ENCODE peak calls at places on chromosomes 1 and 21, in six cellular contexts. J is left ventricle myocardium inferior, D is sigmoid colon, W is nephron progenitor cell, M is fibroblast of lung, U is omental fat pad. I is an unnamed sample.

GRCh38 chr1:64936958-64937357 is 29.4 kb downstream of the JAK1 start:
- DNase-seq in J (no peak), D (no peak), W (no peak), M (peak; percentile 36), U (no peak), I (no peak)

GRCh38 chr1:79040424-79041089 is 34.0 kb upstream of the ADGRL4 start:
- DNase-seq in J (no peak), D (no peak), W (no peak), M (peak; percentile 30), U (no peak), I (no peak)

GRCh38 chr1:176897350-176898236 is 266.9 kb downstream of the ASTN1 start:
- DNase-seq in J (peak; percentile 49), D (no peak), W (peak; percentile 91), M (peak; percentile 68), U (peak; percentile 80), I (peak; percentile 89)

GRCh38 chr21:27581168-27581567 is 614.3 kb upstream of the ADAMTS5 start:
- DNase-seq in J (no peak), D (no peak), W (no peak), M (no peak), U (no peak), I (no peak)

GRCh38 chr1:228735871-228736586 is 750 bp downstream of the RHOU start:
- DNase-seq in J (peak; percentile 37), D (peak; percentile 82), W (peak; percentile 49), M (peak; percentile 32), U (no peak), I (peak; percentile 29)

GRCh38 chr1:33237579-33237978 is 18.7 kb upstream of the ZNF362 start:
- DNase-seq in J (no peak), D (no peak), W (no peak), M (no peak), U (no peak), I (no peak)

GRCh38 chr1:215526147-215526845 is 40.8 kb upstream of the KCTD3 start:
- DNase-seq in J (no peak), D (no peak), W (no peak), M (peak; percentile 75), U (no peak), I (no peak)

GRCh38 chr1:7418442-7419080 is 352.5 kb upstream of the VAMP3 start:
- DNase-seq in J (no peak), D (peak; percentile 47), W (no peak), M (no peak), U (peak; percentile 12), I (no peak)

GRCh38 chr21:18191139-18191538 is 53.5 kb upstream of the CHODL start:
- DNase-seq in J (no peak), D (no peak), W (no peak), M (no peak), U (no peak), I (no peak)

GRCh38 chr1:117092594-117092993 is 29.0 kb downstream of the TRIM45 start:
- DNase-seq in J (no peak), D (no peak), W (no peak), M (no peak), U (no peak), I (no peak)

GRCh38 chr1:36964830-36965229 is 69.5 kb downstream of the GRIK3 start:
- DNase-seq in J (no peak), D (no peak), W (no peak), M (no peak), U (no peak), I (no peak)

GRCh38 chr1:113872219-113872934 is 865 bp upstream of the PTPN22 start:
- DNase-seq in J (no peak), D (no peak), W (no peak), M (no peak), U (no peak), I (no peak)

GRCh38 chr1:113950908-113951307 is 21.8 kb downstream of the HIPK1 start:
- DNase-seq in J (no peak), D (no peak), W (no peak), M (no peak), U (no peak), I (no peak)

GRCh38 chr1:2130871-2131289 is 63.7 kb downstream of the FAAP20 start:
- DNase-seq in J (peak; percentile 9), D (no peak), W (no peak), M (no peak), U (no peak), I (no peak)
- TF ChIP-seq CTCF in J (no peak), D (no peak), W (no peak), M (no peak), U (no peak), I (no peak)

DNA sequence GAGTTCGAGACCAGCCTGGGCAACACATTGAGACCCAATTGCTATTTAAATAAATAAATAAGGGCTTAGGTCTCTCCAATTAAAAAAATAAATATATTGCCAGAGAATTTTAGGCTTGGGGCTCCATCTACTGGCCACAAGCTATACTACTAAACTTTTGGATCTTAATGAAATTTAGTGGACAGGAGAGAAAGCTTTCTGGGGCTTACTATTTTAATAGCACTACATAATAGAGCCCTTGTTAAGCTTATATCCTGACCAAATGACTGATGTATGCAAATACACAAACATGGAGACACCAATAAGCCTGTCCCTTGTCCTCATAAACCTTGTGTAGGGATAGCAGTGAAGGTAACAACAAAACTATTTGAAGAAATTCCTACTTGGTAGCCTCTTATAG is 18.4 kb downstream of the CCT3 start:
- DNase-seq in J (no peak), D (no peak), W (no peak), M (peak; percentile 58), U (no peak), I (no peak)
- TF ChIP-seq CTCF in J (peak; percentile 57), D (peak; percentile 10), W (peak; percentile 51), M (peak; percentile 61), U (no peak), I (peak; percentile 74)

DNA sequence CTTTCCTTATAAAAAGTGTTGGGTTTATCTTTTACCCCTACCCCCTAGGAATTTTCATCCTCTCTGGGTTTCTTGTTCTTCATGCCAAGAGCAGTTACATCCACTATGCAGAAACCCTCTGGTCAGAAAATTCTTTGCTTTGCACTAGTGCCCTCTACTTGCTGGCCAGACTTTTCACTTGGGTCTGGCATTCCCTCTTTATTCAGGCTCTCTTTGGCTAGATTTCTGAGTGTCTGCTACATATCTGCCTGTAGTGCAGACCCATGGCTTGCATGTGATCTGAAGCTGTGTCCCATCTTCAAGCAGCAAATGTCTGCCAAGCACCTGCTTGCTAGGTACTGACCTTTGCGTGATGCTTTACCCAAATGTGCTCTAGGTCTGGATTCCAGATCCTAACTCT is 237.0 kb downstream of the GPATCH2 start:
- DNase-seq in J (no peak), D (no peak), W (no peak), M (peak; percentile 11), U (no peak), I (no peak)
- TF ChIP-seq CTCF in J (peak; percentile 38), D (no peak), W (no peak), M (peak; percentile 5), U (no peak), I (no peak)

DNA sequence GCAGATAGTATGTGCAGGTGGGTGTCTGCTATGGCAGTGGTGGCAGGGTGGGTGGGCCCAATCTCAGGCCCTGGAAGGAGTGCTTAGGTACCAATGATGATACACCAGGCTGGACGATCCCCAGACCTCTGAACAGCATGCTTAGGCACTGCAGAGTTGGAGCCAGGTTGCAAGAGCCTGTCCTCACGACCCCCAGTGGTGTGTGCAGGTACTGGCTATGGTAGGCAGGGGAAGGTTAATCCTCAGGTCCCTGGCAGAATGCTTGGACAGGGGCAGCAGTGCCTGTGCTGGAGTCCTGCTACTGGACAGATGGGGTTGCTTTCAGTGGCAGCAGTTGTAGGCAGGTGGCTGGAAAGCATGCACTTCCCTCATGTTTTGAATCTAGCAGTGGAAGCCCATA is 100.5 kb upstream of the NEK7 start:
- DNase-seq in J (no peak), D (no peak), W (peak; percentile 10), M (no peak), U (no peak), I (no peak)
- TF ChIP-seq CTCF in J (peak; percentile 11), D (no peak), W (no peak), M (no peak), U (no peak), I (peak; percentile 30)

GRCh38 chr1:150604226-150604588 is 24.8 kb upstream of the MCL1 start:
- DNase-seq in J (no peak), D (no peak), W (no peak), M (no peak), U (no peak), I (no peak)
- TF ChIP-seq CTCF in J (no peak), D (no peak), W (no peak), M (no peak), U (no peak), I (no peak)

DNA sequence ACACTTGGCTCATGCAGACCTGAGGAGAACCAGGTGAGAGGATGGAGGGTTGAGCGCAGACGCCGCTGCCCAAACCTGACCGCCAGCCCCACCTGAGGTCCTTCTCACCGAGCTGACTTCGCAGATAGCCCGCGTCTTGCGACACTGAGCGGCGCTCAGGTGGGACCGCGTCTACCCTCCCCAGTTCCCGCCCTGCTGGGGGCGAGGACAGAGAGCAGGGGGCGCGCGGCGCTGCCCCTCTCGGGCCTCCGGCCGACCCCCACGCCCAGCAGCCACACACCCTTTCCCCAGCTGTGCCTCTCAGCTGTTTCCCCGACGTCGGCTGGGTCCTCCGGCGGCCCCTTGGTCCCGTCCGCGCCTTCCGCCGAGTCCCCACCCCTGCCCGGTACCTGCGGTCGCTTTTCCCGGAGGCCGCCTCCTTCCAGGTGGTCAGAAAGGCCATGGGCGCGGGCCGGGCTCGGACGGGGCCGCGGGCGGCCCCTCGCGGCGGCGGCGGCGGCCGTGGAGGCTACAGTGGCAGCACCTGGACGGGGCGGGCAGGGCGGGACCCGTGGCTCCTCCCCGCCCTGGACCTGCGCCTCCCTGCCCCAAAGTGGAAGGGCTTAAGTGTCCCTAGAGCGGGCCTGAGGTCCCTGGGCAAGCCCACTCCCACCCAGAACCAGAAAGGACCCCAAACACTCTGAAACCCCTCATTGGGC is 14.4 kb upstream of the TTC39A start:
- DNase-seq in J (no peak), D (no peak), W (peak; percentile 54), M (no peak), U (no peak), I (no peak)
- TF ChIP-seq CTCF in J (peak; percentile 35), D (no peak), W (no peak), M (no peak), U (no peak), I (no peak)

GRCh38 chr1:207401578-207401977 is 52.5 kb upstream of the CR2 start:
- DNase-seq in J (no peak), D (no peak), W (no peak), M (no peak), U (no peak), I (no peak)
- TF ChIP-seq CTCF in J (no peak), D (no peak), W (no peak), M (no peak), U (no peak), I (no peak)

DNA sequence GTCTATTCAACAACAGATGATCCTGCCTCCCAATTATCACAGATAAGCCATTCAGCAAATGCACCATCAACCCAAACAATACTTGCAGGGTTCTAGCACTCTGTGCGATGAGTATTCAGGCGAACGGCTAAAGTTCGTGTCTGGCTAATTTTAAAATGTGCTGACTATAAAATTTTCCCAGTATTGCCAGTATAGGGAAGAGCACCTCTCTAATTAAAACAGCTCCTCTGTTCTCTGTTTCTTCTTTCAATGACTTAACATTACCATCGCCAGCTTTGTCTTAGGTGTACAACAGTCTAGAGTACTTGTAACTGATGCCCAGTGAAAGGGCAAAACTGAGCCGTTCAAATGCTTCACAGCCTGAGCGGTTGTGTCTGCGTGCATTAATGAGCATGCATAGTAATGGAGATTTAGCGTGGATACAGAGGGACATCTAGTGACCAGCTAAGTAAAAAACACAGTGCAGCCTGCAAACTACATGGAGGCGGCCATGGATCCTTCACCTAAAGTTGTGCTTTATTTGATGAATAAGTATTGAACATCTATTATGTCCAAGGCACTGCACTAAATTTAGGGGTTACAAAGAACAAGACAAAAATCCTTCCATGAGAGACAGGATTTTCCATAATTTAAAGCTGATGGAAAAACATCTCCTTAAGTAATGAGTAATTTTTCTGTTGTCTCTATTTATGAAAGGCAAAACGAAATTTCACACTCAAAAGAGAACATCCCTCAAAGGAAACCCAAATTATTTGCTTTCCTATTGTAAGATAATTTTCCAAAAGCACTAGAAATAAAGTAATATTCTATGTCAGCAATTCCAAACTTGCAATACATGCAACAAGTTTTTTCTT is 120.0 kb downstream of the SETD4 start:
- DNase-seq in J (no peak), D (peak; percentile 67), W (peak; percentile 35), M (peak; percentile 87), U (no peak), I (peak; percentile 29)
- TF ChIP-seq CTCF in J (peak; percentile 78), D (peak; percentile 47), W (peak; percentile 62), M (peak; percentile 76), U (peak; percentile 24), I (peak; percentile 75)